ENCODE peak calls at places on chromosomes 16 and 17, in seven cellular contexts. E is ovary, V is breast epithelium, D is adrenal gland, T is thyroid gland, P is tibial nerve, O is A549. A is an unnamed sample. For H3K4me1, the result is how much of the 10 kb centered on the place peaks cover.

GRCh38 chr17:28368915-28369683 is 1.0 kb downstream of the VTN start:
- DNase-seq in E (no peak), V (no peak), D (no peak), T (no peak), P (no peak), O (no peak), A (no peak)

GRCh38 chr17:43734376-43734775 is 24.2 kb downstream of the SOST start:
- DNase-seq in E (no peak), V (no peak), D (peak), T (no peak), P (no peak), O (no peak), A (no peak)

GRCh38 chr16:67326472-67327309 is at the start of the genes KCTD19 and LRRC36:
- DNase-seq in E (peak), V (no peak), D (peak), T (peak), P (peak), O (peak), A (peak)

GRCh38 chr16:85136705-85137322 is 24.5 kb upstream of the CIBAR2 start:
- DNase-seq in E (peak), V (no peak), D (peak), T (peak), P (peak), O (no peak), A (no peak)

GRCh38 chr17:81244358-81245023 is 5.4 kb downstream of the NDUFAF8 start:
- DNase-seq in E (no peak), V (no peak), D (no peak), T (no peak), P (no peak), O (no peak), A (no peak)

GRCh38 chr16:79814124-79814523 is 213.6 kb upstream of the MAF start:
- DNase-seq in E (no peak), V (no peak), D (no peak), T (no peak), P (no peak), O (no peak), A (no peak)

GRCh38 chr17:68048996-68049395 is 13.5 kb downstream of the KPNA2 start:
- DNase-seq in E (no peak), V (no peak), D (no peak), T (no peak), P (no peak), O (no peak), A (no peak)

GRCh38 chr17:57531078-57531477 is 214.0 kb downstream of the CCDC182 start:
- DNase-seq in E (no peak), V (no peak), D (no peak), T (no peak), P (no peak), O (no peak), A (no peak)

GRCh38 chr17:81184596-81184995 is 18.6 kb upstream of the AATK start:
- DNase-seq in E (no peak), V (no peak), D (no peak), T (no peak), P (no peak), O (no peak), A (no peak)

GRCh38 chr16:1960665-1961630 is 1.6 kb downstream of the NDUFB10 start:
- DNase-seq in E (no peak), V (no peak), D (peak), T (no peak), P (no peak), O (no peak), A (no peak)

GRCh38 chr16:66549284-66550131 is at the start of gene TK2:
- DNase-seq in E (peak), V (peak), D (peak), T (peak), P (peak), O (peak), A (peak)

GRCh38 chr17:75242461-75243042 is 18.9 kb downstream of the GGA3 start:
- DNase-seq in E (no peak), V (no peak), D (no peak), T (no peak), P (no peak), O (no peak), A (no peak)

GRCh38 chr17:81520021-81520894 is 7.7 kb upstream of the ACTG1 start:
- DNase-seq in E (no peak), V (no peak), D (no peak), T (no peak), P (no peak), O (no peak), A (no peak)

GRCh38 chr16:4550587-4550986 is 5.6 kb upstream of the C16orf96 start:
- DNase-seq in E (no peak), V (no peak), D (no peak), T (no peak), P (no peak), O (no peak), A (no peak)

DNA sequence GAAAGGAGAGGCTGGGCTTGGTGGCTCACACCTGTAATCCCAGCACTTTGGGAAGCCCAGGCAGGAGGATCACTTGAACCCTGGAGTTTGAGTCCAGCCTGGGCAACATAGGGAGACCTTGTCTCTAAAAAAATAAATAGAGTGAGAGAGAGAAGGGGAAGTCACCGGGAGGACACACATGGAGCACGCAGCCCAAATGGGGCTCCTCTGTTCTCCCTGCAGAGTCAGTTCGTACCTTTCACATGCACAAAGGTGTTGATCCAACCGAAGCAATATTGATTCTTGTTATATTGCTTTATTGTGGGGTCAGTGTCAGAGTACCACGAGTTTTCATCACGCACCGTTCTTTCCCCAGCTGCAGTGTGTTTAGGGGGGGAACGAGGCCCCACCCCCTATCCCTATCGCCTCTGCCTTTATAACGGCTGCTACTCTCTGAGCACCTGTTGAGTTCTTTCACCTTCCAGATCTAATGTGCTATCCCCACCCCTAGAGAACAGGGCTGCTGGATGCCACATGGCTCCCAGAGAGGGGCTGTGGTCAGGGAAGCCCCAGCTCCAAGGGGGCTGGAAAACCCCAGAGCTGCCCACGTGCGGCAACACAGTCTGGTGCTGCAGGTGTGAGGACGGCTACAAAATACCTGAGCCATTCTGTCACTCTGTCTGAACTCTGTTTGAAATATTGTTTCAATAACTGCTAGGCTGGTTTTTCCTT is 1.0 kb upstream of the TMEM235 start:
- DNase-seq in E (no peak), V (no peak), D (no peak), T (no peak), P (no peak), O (no peak), A (no peak)
- H3K4me1 ChIP-seq in E (under half), V (under half), D (under half), T (under half), P (under half), O (under half), A (under half)

GRCh38 chr16:83070416-83071199 is 443.8 kb downstream of the CDH13 start:
- DNase-seq in E (no peak), V (no peak), D (no peak), T (no peak), P (no peak), O (no peak), A (no peak)

GRCh38 chr16:83066011-83066410 is 439.2 kb downstream of the CDH13 start:
- DNase-seq in E (no peak), V (no peak), D (no peak), T (no peak), P (no peak), O (no peak), A (no peak)

GRCh38 chr16:83066881-83067280 is 440.1 kb downstream of the CDH13 start:
- DNase-seq in E (no peak), V (no peak), D (no peak), T (no peak), P (no peak), O (no peak), A (no peak)

DNA sequence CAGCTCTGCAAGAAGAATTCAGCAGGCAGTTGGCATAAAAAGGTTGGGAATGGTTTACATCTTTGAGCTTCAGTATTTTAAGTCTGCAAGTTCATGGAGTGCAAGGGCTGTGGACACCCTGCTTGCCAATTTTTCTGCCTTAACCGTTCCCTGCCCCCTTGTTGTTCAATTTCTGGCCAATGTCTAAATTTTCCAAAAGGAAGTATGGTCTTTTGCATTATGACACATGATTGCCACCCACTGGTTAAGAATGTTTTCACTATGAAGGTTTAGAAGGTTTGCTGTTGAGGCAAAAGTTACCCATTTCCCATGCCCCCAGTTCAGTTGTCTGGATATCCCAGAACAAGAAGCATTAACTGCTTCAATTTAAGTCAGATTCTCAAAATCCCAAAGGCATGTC is 441.9 kb downstream of the CDH13 start:
- DNase-seq in E (no peak), V (no peak), D (no peak), T (no peak), P (no peak), O (no peak), A (no peak)
- TF ChIP-seq CTCF in E (no peak), V (no peak), D (peak), T (no peak), P (no peak), O (no peak), A (no peak)

GRCh38 chr16:53129281-53130192 is 74.7 kb downstream of the CHD9 start:
- DNase-seq in E (no peak), V (peak), D (no peak), T (no peak), P (no peak), O (no peak), A (no peak)

GRCh38 chr16:53131050-53131362 is 76.2 kb downstream of the CHD9 start:
- DNase-seq in E (no peak), V (no peak), D (no peak), T (no peak), P (no peak), O (no peak), A (no peak)

GRCh38 chr16:53130193-53131049 is 75.6 kb downstream of the CHD9 start:
- DNase-seq in E (peak), V (peak), D (peak), T (peak), P (peak), O (peak), A (peak)

GRCh38 chr16:53132406-53132805 is 77.6 kb downstream of the CHD9 start:
- DNase-seq in E (no peak), V (no peak), D (no peak), T (no peak), P (no peak), O (no peak), A (no peak)

DNA sequence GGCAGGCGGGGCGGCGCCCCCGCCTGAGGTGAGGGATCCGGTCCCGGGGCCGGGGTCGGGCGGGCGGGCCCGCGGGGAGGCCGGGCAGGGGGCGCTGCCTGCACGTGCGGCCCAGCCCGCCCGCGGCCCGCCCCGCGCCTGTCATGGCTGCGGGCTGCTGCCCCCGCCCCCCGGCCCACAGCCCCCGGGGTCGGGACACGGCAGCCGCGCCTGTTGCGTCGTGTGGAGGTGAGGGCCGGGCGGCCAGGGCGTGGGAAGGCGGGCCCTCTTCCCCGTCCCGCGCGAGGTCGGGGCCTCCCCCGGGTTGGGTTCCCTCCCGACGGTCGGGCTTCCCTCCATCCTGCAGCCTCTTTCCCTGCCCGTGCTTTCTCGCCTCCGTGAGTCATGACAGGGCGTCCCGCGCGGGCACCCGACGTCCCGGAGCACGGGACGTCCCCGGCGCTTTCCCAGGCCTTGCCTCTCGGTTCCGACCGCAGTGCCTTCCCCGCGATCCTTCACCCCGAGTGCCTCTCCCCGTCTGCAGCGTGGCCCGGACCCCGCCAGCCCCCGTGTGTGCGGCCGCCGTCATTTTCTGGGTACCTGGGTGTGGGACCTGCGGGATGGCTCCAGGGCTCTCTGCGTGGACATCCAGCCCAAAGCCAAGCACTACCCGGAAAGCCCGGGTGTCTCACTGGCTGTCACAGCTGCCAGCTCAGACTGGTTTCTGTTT is 76.7 kb downstream of the CHD9 start:
- DNase-seq in E (peak), V (peak), D (peak), T (peak), P (peak), O (peak), A (peak)
- TF ChIP-seq POLR2A in E (no peak), V (no peak), D (no peak), T (no peak), P (no peak), O (peak), A (peak)

DNA sequence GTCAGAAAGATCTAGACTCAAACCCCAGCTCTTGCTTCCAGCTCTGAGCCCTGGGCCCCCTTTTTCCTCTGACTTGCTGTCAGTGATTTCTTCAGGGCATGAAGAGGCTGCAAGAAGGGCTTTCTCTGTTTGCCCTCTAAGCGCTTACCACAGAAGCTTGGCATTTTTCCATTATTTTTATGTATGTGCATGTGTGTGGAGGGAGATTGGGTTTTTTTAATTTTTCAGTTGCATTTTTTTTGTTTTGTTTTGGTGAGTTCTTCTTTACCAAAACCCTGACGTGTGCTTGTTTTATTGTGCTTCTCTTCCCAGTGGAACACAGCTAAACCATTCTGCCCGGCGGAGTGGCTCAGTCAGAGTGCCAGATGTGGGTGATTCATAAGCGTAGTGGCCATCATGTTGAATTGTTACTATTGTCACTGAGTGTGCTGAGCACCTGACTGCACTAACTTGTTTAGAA is 110.1 kb downstream of the GNAO1 start:
- DNase-seq in E (no peak), V (no peak), D (no peak), T (no peak), P (no peak), O (no peak), A (no peak)
- H3K4me1 ChIP-seq in E (under half), V (under half), D (under half), T (under half), P (under half), O (under half), A (under half)

GRCh38 chr17:50146230-50146926 is 4.1 kb downstream of the PPP1R9B start:
- DNase-seq in E (no peak), V (no peak), D (no peak), T (no peak), P (no peak), O (no peak), A (no peak)
- TF ChIP-seq CTCF in E (no peak), V (no peak), D (no peak), T (no peak), P (no peak), O (no peak), A (no peak)

DNA sequence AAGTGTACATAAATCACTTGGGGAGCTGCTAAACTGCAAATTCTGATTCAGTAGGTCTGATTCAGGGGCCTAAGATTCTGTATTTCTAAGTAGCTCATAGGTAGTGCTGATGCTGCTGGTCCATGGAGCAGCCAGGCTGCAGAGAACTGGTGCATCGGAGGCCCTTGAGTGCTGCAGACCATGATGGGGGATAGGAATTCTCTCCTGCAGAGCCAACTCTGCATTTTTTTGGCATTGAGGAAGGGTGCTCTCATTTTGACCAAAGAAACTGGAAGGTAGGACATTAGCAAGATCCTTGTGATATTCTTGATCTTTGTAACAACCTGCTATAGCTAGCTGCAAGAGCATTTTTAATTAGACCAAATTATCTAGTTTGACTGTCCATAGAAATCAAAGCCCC is 4.7 kb downstream of the HOXB2 start:
- DNase-seq in E (no peak), V (no peak), D (no peak), T (no peak), P (no peak), O (no peak), A (no peak)
- TF ChIP-seq POLR2A in E (no peak), V (no peak), D (no peak), T (no peak), P (no peak), O (no peak), A (no peak)

GRCh38 chr16:10938321-10938720 is 3.9 kb downstream of the DEXI start:
- DNase-seq in E (no peak), V (no peak), D (no peak), T (no peak), P (no peak), O (no peak), A (no peak)

GRCh38 chr16:10934325-10935107 is 7.8 kb downstream of the DEXI start:
- DNase-seq in E (no peak), V (no peak), D (no peak), T (no peak), P (no peak), O (no peak), A (no peak)

GRCh38 chr16:10937068-10937859 is 5.0 kb downstream of the DEXI start:
- DNase-seq in E (no peak), V (no peak), D (peak), T (peak), P (no peak), O (no peak), A (no peak)

GRCh38 chr16:10935491-10935890 is 6.8 kb downstream of the DEXI start:
- DNase-seq in E (no peak), V (no peak), D (no peak), T (no peak), P (no peak), O (no peak), A (no peak)

DNA sequence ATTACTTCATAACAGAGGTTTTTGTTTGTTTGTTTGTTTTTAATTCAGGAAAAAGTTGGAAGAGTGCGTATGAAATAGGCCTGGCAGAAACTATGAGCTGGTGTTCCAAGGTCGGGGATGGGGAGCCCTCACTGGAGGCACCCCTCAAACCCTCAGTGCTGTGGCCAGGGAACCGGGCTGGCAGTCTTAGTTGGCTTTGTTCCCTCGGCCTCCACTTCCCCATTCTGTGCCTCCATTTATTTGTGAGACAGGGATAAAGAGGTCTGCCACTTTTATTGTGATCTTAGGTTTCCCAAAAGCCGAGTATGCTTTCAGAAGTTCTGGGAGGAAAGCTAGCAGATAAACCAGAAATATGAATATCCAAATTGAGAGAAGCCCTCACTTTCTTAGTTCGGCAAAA is 5.7 kb downstream of the DEXI start:
- DNase-seq in E (no peak), V (no peak), D (no peak), T (no peak), P (no peak), O (no peak), A (no peak)
- H3K4me1 ChIP-seq in E (under half), V (under half), D (half or more), T (half or more), P (under half), O (under half), A (half or more)

GRCh38 chr17:16483021-16483645 is 8.9 kb downstream of the LRRC75A start:
- DNase-seq in E (no peak), V (no peak), D (peak), T (no peak), P (no peak), O (no peak), A (no peak)
- TF ChIP-seq CTCF in E (no peak), V (no peak), D (no peak), T (no peak), P (no peak), O (no peak), A (no peak)

GRCh38 chr17:7254511-7254910 is 2.5 kb downstream of the ELP5 start:
- DNase-seq in E (no peak), V (no peak), D (no peak), T (no peak), P (no peak), O (no peak), A (no peak)
- TF ChIP-seq POLR2A in E (no peak), V (no peak), D (no peak), T (no peak), P (no peak), O (no peak), A (no peak)